ENCODE peak calls at places on chromosome 19, in five cellular contexts. One of them, this sample, is unnamed.

GRCh38 chr19:1819211-1819975 is 7.3 kb upstream of the ATP8B3 start:
- DNase-seq in AML-193: no peak
- DNase-seq in Right ventricle myocardium superior: no peak
- DNase-seq in RWPE1: no peak
- DNase-seq in kidney tubule cell: no peak
- DNase-seq in this sample: no peak

GRCh38 chr19:30004403-30004802 is 62.4 kb downstream of the URI1 start:
- DNase-seq in AML-193: no peak
- DNase-seq in Right ventricle myocardium superior: no peak
- DNase-seq in RWPE1: no peak
- DNase-seq in kidney tubule cell: no peak
- DNase-seq in this sample: no peak

GRCh38 chr19:40811478-40812341 is 12.7 kb downstream of the EGLN2 start:
- DNase-seq in AML-193: no peak
- DNase-seq in Right ventricle myocardium superior: no peak
- DNase-seq in RWPE1: no peak
- DNase-seq in kidney tubule cell: no peak
- DNase-seq in this sample: no peak

GRCh38 chr19:611506-611869 is 21.8 kb downstream of the HCN2 start:
- DNase-seq in AML-193: no peak
- DNase-seq in Right ventricle myocardium superior: no peak
- DNase-seq in RWPE1: peak
- DNase-seq in kidney tubule cell: peak
- DNase-seq in this sample: no peak

GRCh38 chr19:56942749-56943148 is 102.2 kb upstream of the PEG3 start:
- DNase-seq in AML-193: no peak
- DNase-seq in Right ventricle myocardium superior: peak
- DNase-seq in RWPE1: no peak
- DNase-seq in kidney tubule cell: no peak
- DNase-seq in this sample: peak

GRCh38 chr19:48695743-48696352 is at the start of gene FUT2:
- DNase-seq in AML-193: no peak
- DNase-seq in Right ventricle myocardium superior: no peak
- DNase-seq in RWPE1: no peak
- DNase-seq in kidney tubule cell: no peak
- DNase-seq in this sample: no peak

GRCh38 chr19:55611300-55611982 is 6.0 kb downstream of the ZNF865 start:
- DNase-seq in AML-193: no peak
- DNase-seq in Right ventricle myocardium superior: no peak
- DNase-seq in RWPE1: no peak
- DNase-seq in kidney tubule cell: no peak
- DNase-seq in this sample: no peak

GRCh38 chr19:45528744-45529453 is 21.6 kb downstream of the VASP start:
- DNase-seq in AML-193: no peak
- DNase-seq in Right ventricle myocardium superior: no peak
- DNase-seq in RWPE1: peak
- DNase-seq in kidney tubule cell: peak
- DNase-seq in this sample: no peak

GRCh38 chr19:31745731-31746130 is 396.5 kb upstream of the TSHZ3 start:
- DNase-seq in AML-193: no peak
- DNase-seq in Right ventricle myocardium superior: no peak
- DNase-seq in RWPE1: no peak
- DNase-seq in kidney tubule cell: no peak
- DNase-seq in this sample: no peak

GRCh38 chr19:16871870-16872269 is 16.9 kb upstream of the F2RL3 start:
- DNase-seq in AML-193: no peak
- DNase-seq in Right ventricle myocardium superior: no peak
- DNase-seq in RWPE1: no peak
- DNase-seq in kidney tubule cell: no peak
- DNase-seq in this sample: no peak

GRCh38 chr19:39832341-39833083 is 1.4 kb downstream of the DYRK1B start:
- DNase-seq in AML-193: no peak
- DNase-seq in Right ventricle myocardium superior: no peak
- DNase-seq in RWPE1: no peak
- DNase-seq in kidney tubule cell: no peak
- DNase-seq in this sample: no peak

GRCh38 chr19:43545981-43546380 is 13.0 kb downstream of the ZNF575 start:
- DNase-seq in AML-193: no peak
- DNase-seq in Right ventricle myocardium superior: peak
- DNase-seq in RWPE1: no peak
- DNase-seq in kidney tubule cell: no peak
- DNase-seq in this sample: no peak

GRCh38 chr19:8355631-8356402 is 8.1 kb upstream of the ANGPTL4 start:
- DNase-seq in AML-193: peak
- DNase-seq in Right ventricle myocardium superior: no peak
- DNase-seq in RWPE1: peak
- DNase-seq in kidney tubule cell: peak
- DNase-seq in this sample: peak

GRCh38 chr19:32928806-32929205 is 43.0 kb downstream of the CEP89 start:
- DNase-seq in AML-193: no peak
- DNase-seq in Right ventricle myocardium superior: no peak
- DNase-seq in RWPE1: no peak
- DNase-seq in kidney tubule cell: no peak
- DNase-seq in this sample: no peak

GRCh38 chr19:29798783-29799182 is 13.0 kb upstream of the CCNE1 start:
- DNase-seq in AML-193: no peak
- DNase-seq in Right ventricle myocardium superior: no peak
- DNase-seq in RWPE1: no peak
- DNase-seq in kidney tubule cell: peak
- DNase-seq in this sample: no peak

GRCh38 chr19:45847661-45848060 is 15.3 kb downstream of the SYMPK start:
- DNase-seq in AML-193: no peak
- DNase-seq in Right ventricle myocardium superior: no peak
- DNase-seq in RWPE1: no peak
- DNase-seq in kidney tubule cell: no peak
- DNase-seq in this sample: peak

This sample was measured in posterior vena cava.